ENCODE peak calls at places on chromosomes 2 and 18, in four cellular contexts. One of them, this sample, is unnamed.

GRCh38 chr18:43705850-43706249 is 428.6 kb upstream of the SYT4 start:
- DNase-seq in cardiac muscle cell: no peak
- DNase-seq in activated effector memory CD4-positive, alpha-beta T cell treated with anti-CD3 and anti-CD28 coated beads, Interleukin-2, amount 50 U/mL, for 16 hours: no peak
- DNase-seq in GM10248: no peak
- DNase-seq in this sample: no peak

GRCh38 chr18:10321987-10322386 is 132.4 kb upstream of the APCDD1 start:
- DNase-seq in activated effector memory CD4-positive, alpha-beta T cell treated with anti-CD3 and anti-CD28 coated beads, Interleukin-2, amount 50 U/mL, for 16 hours: no peak
- DNase-seq in GM10248: no peak
- DNase-seq in cardiac muscle cell: no peak
- DNase-seq in this sample: no peak

GRCh38 chr2:152383702-152384101 is 48.7 kb downstream of the FMNL2 start:
- DNase-seq in cardiac muscle cell: no peak
- DNase-seq in GM10248: no peak
- DNase-seq in activated effector memory CD4-positive, alpha-beta T cell treated with anti-CD3 and anti-CD28 coated beads, Interleukin-2, amount 50 U/mL, for 16 hours: no peak
- DNase-seq in this sample: no peak

GRCh38 chr2:173033080-173033479 is 42.6 kb upstream of the MAP3K20 start:
- DNase-seq in GM10248: no peak
- DNase-seq in activated effector memory CD4-positive, alpha-beta T cell treated with anti-CD3 and anti-CD28 coated beads, Interleukin-2, amount 50 U/mL, for 16 hours: no peak
- DNase-seq in cardiac muscle cell: no peak
- DNase-seq in this sample: no peak

GRCh38 chr18:5824370-5824984 is 70.8 kb downstream of the TMEM200C start:
- DNase-seq in cardiac muscle cell: no peak
- DNase-seq in activated effector memory CD4-positive, alpha-beta T cell treated with anti-CD3 and anti-CD28 coated beads, Interleukin-2, amount 50 U/mL, for 16 hours: no peak
- DNase-seq in GM10248: no peak
- DNase-seq in this sample: no peak

GRCh38 chr2:170123593-170123992 is 54.4 kb upstream of the MYO3B start:
- DNase-seq in activated effector memory CD4-positive, alpha-beta T cell treated with anti-CD3 and anti-CD28 coated beads, Interleukin-2, amount 50 U/mL, for 16 hours: no peak
- DNase-seq in cardiac muscle cell: no peak
- DNase-seq in GM10248: no peak
- DNase-seq in this sample: no peak

GRCh38 chr2:240457223-240458043 is 22.0 kb downstream of the GPC1 start:
- DNase-seq in GM10248: no peak
- DNase-seq in cardiac muscle cell: no peak
- DNase-seq in activated effector memory CD4-positive, alpha-beta T cell treated with anti-CD3 and anti-CD28 coated beads, Interleukin-2, amount 50 U/mL, for 16 hours: no peak
- DNase-seq in this sample: no peak

GRCh38 chr2:151437630-151438029 is 27.9 kb downstream of the RIF1 start:
- DNase-seq in cardiac muscle cell: peak; percentile 20
- DNase-seq in activated effector memory CD4-positive, alpha-beta T cell treated with anti-CD3 and anti-CD28 coated beads, Interleukin-2, amount 50 U/mL, for 16 hours: no peak
- DNase-seq in GM10248: peak; percentile 28
- DNase-seq in this sample: no peak

GRCh38 chr2:226247289-226248275 is 552.0 kb downstream of the IRS1 start:
- DNase-seq in GM10248: no peak
- DNase-seq in activated effector memory CD4-positive, alpha-beta T cell treated with anti-CD3 and anti-CD28 coated beads, Interleukin-2, amount 50 U/mL, for 16 hours: no peak
- DNase-seq in cardiac muscle cell: no peak
- DNase-seq in this sample: no peak

GRCh38 chr2:183465048-183465447 is 340.8 kb downstream of the NUP35 start:
- DNase-seq in activated effector memory CD4-positive, alpha-beta T cell treated with anti-CD3 and anti-CD28 coated beads, Interleukin-2, amount 50 U/mL, for 16 hours: no peak
- DNase-seq in cardiac muscle cell: no peak
- DNase-seq in GM10248: no peak
- DNase-seq in this sample: no peak

GRCh38 chr2:205024822-205025518 is 479.7 kb downstream of the PARD3B start:
- DNase-seq in cardiac muscle cell: peak; percentile 10
- DNase-seq in activated effector memory CD4-positive, alpha-beta T cell treated with anti-CD3 and anti-CD28 coated beads, Interleukin-2, amount 50 U/mL, for 16 hours: peak; percentile 65
- DNase-seq in GM10248: no peak
- DNase-seq in this sample: no peak

GRCh38 chr18:48842259-48843061 is 108.3 kb downstream of the SMAD7 start:
- DNase-seq in GM10248: peak; percentile 57
- DNase-seq in activated effector memory CD4-positive, alpha-beta T cell treated with anti-CD3 and anti-CD28 coated beads, Interleukin-2, amount 50 U/mL, for 16 hours: peak; percentile 80
- DNase-seq in cardiac muscle cell: peak; percentile 34
- DNase-seq in this sample: no peak

GRCh38 chr2:205580591-205580990 is 101.7 kb upstream of the NRP2 start:
- DNase-seq in activated effector memory CD4-positive, alpha-beta T cell treated with anti-CD3 and anti-CD28 coated beads, Interleukin-2, amount 50 U/mL, for 16 hours: no peak
- DNase-seq in cardiac muscle cell: no peak
- DNase-seq in GM10248: no peak
- DNase-seq in this sample: no peak

GRCh38 chr18:80184243-80184772 is 63.0 kb downstream of the PARD6G start:
- DNase-seq in cardiac muscle cell: no peak
- DNase-seq in GM10248: no peak
- DNase-seq in activated effector memory CD4-positive, alpha-beta T cell treated with anti-CD3 and anti-CD28 coated beads, Interleukin-2, amount 50 U/mL, for 16 hours: no peak
- DNase-seq in this sample: no peak

GRCh38 chr2:42092084-42092996 is 44.5 kb downstream of the PKDCC start:
- DNase-seq in activated effector memory CD4-positive, alpha-beta T cell treated with anti-CD3 and anti-CD28 coated beads, Interleukin-2, amount 50 U/mL, for 16 hours: no peak
- DNase-seq in GM10248: no peak
- DNase-seq in cardiac muscle cell: peak; percentile 41
- DNase-seq in this sample: no peak

GRCh38 chr2:207860685-207861084 is 91.0 kb upstream of the FZD5 start:
- DNase-seq in cardiac muscle cell: no peak
- DNase-seq in GM10248: no peak
- DNase-seq in activated effector memory CD4-positive, alpha-beta T cell treated with anti-CD3 and anti-CD28 coated beads, Interleukin-2, amount 50 U/mL, for 16 hours: no peak
- DNase-seq in this sample: no peak

GRCh38 chr2:128304715-128305554 is 13.7 kb downstream of the HS6ST1 start:
- DNase-seq in activated effector memory CD4-positive, alpha-beta T cell treated with anti-CD3 and anti-CD28 coated beads, Interleukin-2, amount 50 U/mL, for 16 hours: no peak
- DNase-seq in GM10248: no peak
- DNase-seq in cardiac muscle cell: peak; percentile 85
- DNase-seq in this sample: no peak

GRCh38 chr2:119218478-119219064 is 5.1 kb upstream of the STEAP3 start:
- DNase-seq in cardiac muscle cell: peak; percentile 63
- DNase-seq in GM10248: no peak
- DNase-seq in activated effector memory CD4-positive, alpha-beta T cell treated with anti-CD3 and anti-CD28 coated beads, Interleukin-2, amount 50 U/mL, for 16 hours: no peak
- DNase-seq in this sample: no peak

GRCh38 chr2:79512442-79513401 is at the start of gene CTNNA2:
- DNase-seq in cardiac muscle cell: peak; percentile 92
- DNase-seq in GM10248: peak; percentile 72
- DNase-seq in activated effector memory CD4-positive, alpha-beta T cell treated with anti-CD3 and anti-CD28 coated beads, Interleukin-2, amount 50 U/mL, for 16 hours: no peak
- DNase-seq in this sample: no peak

GRCh38 chr2:177295479-177295878 is 31.0 kb upstream of the NFE2L2 start:
- DNase-seq in cardiac muscle cell: peak; percentile 33
- DNase-seq in activated effector memory CD4-positive, alpha-beta T cell treated with anti-CD3 and anti-CD28 coated beads, Interleukin-2, amount 50 U/mL, for 16 hours: no peak
- DNase-seq in GM10248: no peak
- DNase-seq in this sample: no peak

GRCh38 chr18:9704233-9705118 is 3.6 kb upstream of the RAB31 start:
- DNase-seq in activated effector memory CD4-positive, alpha-beta T cell treated with anti-CD3 and anti-CD28 coated beads, Interleukin-2, amount 50 U/mL, for 16 hours: no peak
- DNase-seq in GM10248: no peak
- DNase-seq in cardiac muscle cell: no peak
- DNase-seq in this sample: no peak

GRCh38 chr2:206556357-206556949 is 85.8 kb upstream of the FAM237A start:
- DNase-seq in cardiac muscle cell: peak; percentile 54
- DNase-seq in GM10248: peak; percentile 30
- DNase-seq in activated effector memory CD4-positive, alpha-beta T cell treated with anti-CD3 and anti-CD28 coated beads, Interleukin-2, amount 50 U/mL, for 16 hours: no peak
- DNase-seq in this sample: peak; percentile 21

GRCh38 chr2:33526132-33526531 is 49.7 kb downstream of the RASGRP3 start:
- DNase-seq in cardiac muscle cell: no peak
- DNase-seq in GM10248: no peak
- DNase-seq in activated effector memory CD4-positive, alpha-beta T cell treated with anti-CD3 and anti-CD28 coated beads, Interleukin-2, amount 50 U/mL, for 16 hours: no peak
- DNase-seq in this sample: no peak

GRCh38 chr2:190088917-190089316 is 26.4 kb upstream of the MSTN start:
- DNase-seq in activated effector memory CD4-positive, alpha-beta T cell treated with anti-CD3 and anti-CD28 coated beads, Interleukin-2, amount 50 U/mL, for 16 hours: peak; percentile 65
- DNase-seq in cardiac muscle cell: peak; percentile 81
- DNase-seq in GM10248: peak; percentile 50
- DNase-seq in this sample: peak; percentile 61

GRCh38 chr18:48455555-48456478 is 46.6 kb upstream of the ZBTB7C start:
- DNase-seq in cardiac muscle cell: no peak
- DNase-seq in GM10248: no peak
- DNase-seq in activated effector memory CD4-positive, alpha-beta T cell treated with anti-CD3 and anti-CD28 coated beads, Interleukin-2, amount 50 U/mL, for 16 hours: peak; percentile 73
- DNase-seq in this sample: no peak

GRCh38 chr18:36628435-36629094 is 200.2 kb downstream of the TPGS2 start:
- DNase-seq in cardiac muscle cell: no peak
- DNase-seq in GM10248: no peak
- DNase-seq in activated effector memory CD4-positive, alpha-beta T cell treated with anti-CD3 and anti-CD28 coated beads, Interleukin-2, amount 50 U/mL, for 16 hours: no peak
- DNase-seq in this sample: no peak

GRCh38 chr2:171004833-171005232 is 75.8 kb downstream of the GORASP2 start:
- DNase-seq in GM10248: no peak
- DNase-seq in activated effector memory CD4-positive, alpha-beta T cell treated with anti-CD3 and anti-CD28 coated beads, Interleukin-2, amount 50 U/mL, for 16 hours: no peak
- DNase-seq in cardiac muscle cell: no peak
- DNase-seq in this sample: no peak

GRCh38 chr2:3163401-3163800 is 214.2 kb downstream of the EIPR1 start:
- DNase-seq in activated effector memory CD4-positive, alpha-beta T cell treated with anti-CD3 and anti-CD28 coated beads, Interleukin-2, amount 50 U/mL, for 16 hours: no peak
- DNase-seq in cardiac muscle cell: no peak
- DNase-seq in GM10248: no peak
- DNase-seq in this sample: no peak

GRCh38 chr18:50172367-50172766 is 22.6 kb downstream of the MYO5B start:
- DNase-seq in GM10248: no peak
- DNase-seq in activated effector memory CD4-positive, alpha-beta T cell treated with anti-CD3 and anti-CD28 coated beads, Interleukin-2, amount 50 U/mL, for 16 hours: no peak
- DNase-seq in cardiac muscle cell: no peak
- DNase-seq in this sample: no peak

GRCh38 chr18:48854780-48855179 is 96.0 kb downstream of the SMAD7 start:
- DNase-seq in cardiac muscle cell: no peak
- DNase-seq in activated effector memory CD4-positive, alpha-beta T cell treated with anti-CD3 and anti-CD28 coated beads, Interleukin-2, amount 50 U/mL, for 16 hours: no peak
- DNase-seq in GM10248: no peak
- DNase-seq in this sample: no peak

GRCh38 chr2:69768789-69769188 is 26.9 kb downstream of the ANXA4 start:
- DNase-seq in cardiac muscle cell: no peak
- DNase-seq in activated effector memory CD4-positive, alpha-beta T cell treated with anti-CD3 and anti-CD28 coated beads, Interleukin-2, amount 50 U/mL, for 16 hours: no peak
- DNase-seq in GM10248: no peak
- DNase-seq in this sample: no peak

GRCh38 chr2:111178730-111179405 is 58.2 kb downstream of the BCL2L11 start:
- DNase-seq in GM10248: no peak
- DNase-seq in activated effector memory CD4-positive, alpha-beta T cell treated with anti-CD3 and anti-CD28 coated beads, Interleukin-2, amount 50 U/mL, for 16 hours: no peak
- DNase-seq in cardiac muscle cell: no peak
- DNase-seq in this sample: no peak

This sample was measured in GM12864.